ENCODE peak calls at places on chromosome 3, in seven cellular contexts. W is transverse colon, O is GM12892, C is uterus, M is sigmoid colon, I is heart left ventricle, A is breast epithelium. K is an unnamed sample.

GRCh38 chr3:65126527-65127440 is 439.0 kb upstream of the ADAMTS9 start:
- DNase-seq in W (no peak), M (no peak), O (no peak), C (no peak), A (no peak), I (no peak), K (no peak)

GRCh38 chr3:153614563-153614962 is 452.5 kb downstream of the RAP2B start:
- DNase-seq in C (no peak), O (no peak), W (no peak), M (no peak), A (no peak), I (no peak), K (no peak)

GRCh38 chr3:1037631-1038030 is 55.2 kb upstream of the CNTN6 start:
- DNase-seq in I (no peak), C (no peak), W (no peak), O (no peak), M (no peak), A (no peak), K (no peak)

GRCh38 chr3:146640955-146641867 is 36.1 kb upstream of the PLSCR5 start:
- DNase-seq in C (no peak), W (no peak), M (no peak), O (no peak), A (no peak), I (no peak), K (no peak)

GRCh38 chr3:86794336-86795065 is 196.4 kb downstream of the VGLL3 start:
- DNase-seq in A (no peak), M (no peak), O (no peak), I (no peak), C (no peak), W (no peak), K (no peak)

GRCh38 chr3:41898631-41899030 is 63.3 kb downstream of the ULK4 start:
- DNase-seq in M (no peak), C (no peak), O (no peak), A (no peak), I (no peak), W (no peak), K (no peak)

GRCh38 chr3:170037463-170038433 is at the start of gene GPR160:
- DNase-seq in I (peak), W (peak), C (peak), O (peak), A (peak), M (no peak), K (peak)

GRCh38 chr3:183819831-183820230 is 5.5 kb downstream of the MAP6D1 start:
- DNase-seq in W (no peak), C (no peak), I (no peak), O (no peak), A (no peak), M (no peak), K (no peak)

GRCh38 chr3:127419140-127419539 is 131.3 kb upstream of the PRR20G start:
- DNase-seq in C (no peak), M (no peak), A (no peak), O (no peak), I (peak), W (no peak), K (no peak)

GRCh38 chr3:168426196-168426595 is 330.5 kb upstream of the GOLIM4 start:
- DNase-seq in O (no peak), I (no peak), C (no peak), A (no peak), W (no peak), M (no peak), K (no peak)

GRCh38 chr3:190384241-190384863 is 3.6 kb upstream of the CLDN16 start:
- DNase-seq in W (peak), I (no peak), O (no peak), A (no peak), M (no peak), C (no peak), K (no peak)

GRCh38 chr3:25663324-25664065 is 1.2 kb downstream of the TOP2B start:
- DNase-seq in C (no peak), I (no peak), M (no peak), W (peak), O (no peak), A (no peak), K (no peak)

GRCh38 chr3:171806200-171807128 is 3.8 kb downstream of the PLD1 start:
- DNase-seq in M (no peak), W (no peak), A (no peak), O (no peak), I (no peak), C (no peak), K (no peak)

GRCh38 chr3:98567646-98568280 is 25.6 kb downstream of the CPOX start:
- DNase-seq in O (no peak), W (no peak), M (no peak), A (no peak), I (no peak), C (no peak), K (no peak)

GRCh38 chr3:58260261-58260731 is 22.7 kb downstream of the ABHD6 start:
- DNase-seq in A (no peak), C (no peak), O (no peak), M (no peak), W (no peak), I (no peak), K (no peak)

GRCh38 chr3:15766406-15766805 is 31.4 kb downstream of the ANKRD28 start:
- DNase-seq in O (no peak), A (no peak), W (no peak), M (no peak), I (no peak), C (no peak), K (no peak)

GRCh38 chr3:157592769-157593168 is 89.6 kb upstream of the VEPH1 start:
- DNase-seq in I (no peak), C (no peak), O (no peak), A (no peak), W (no peak), M (no peak), K (no peak)

GRCh38 chr3:71725279-71725991 is at the start of gene EIF4E3:
- DNase-seq in A (no peak), I (peak), O (peak), M (peak), W (peak), C (peak), K (peak)

GRCh38 chr3:46580675-46581074 is 14.6 kb upstream of the LRRC2 start:
- DNase-seq in O (no peak), W (no peak), C (no peak), M (no peak), A (no peak), I (no peak), K (no peak)

GRCh38 chr3:46585799-46586693 is 19.9 kb upstream of the LRRC2 start:
- DNase-seq in M (no peak), A (no peak), O (no peak), C (no peak), I (no peak), W (no peak), K (no peak)

GRCh38 chr3:46586738-46587246 is 20.7 kb upstream of the LRRC2 start:
- DNase-seq in I (no peak), M (no peak), C (no peak), O (no peak), A (no peak), W (no peak), K (no peak)

GRCh38 chr3:46579756-46580286 is 13.7 kb upstream of the LRRC2 start:
- DNase-seq in O (no peak), A (no peak), M (no peak), I (no peak), C (no peak), W (no peak), K (no peak)

GRCh38 chr3:46584598-46585467 is 18.7 kb upstream of the LRRC2 start:
- DNase-seq in I (no peak), A (no peak), O (no peak), C (no peak), M (no peak), W (no peak), K (no peak)
- TF ChIP-seq POLR2A in I (no peak), A (no peak), O (no peak), C (no peak), M (no peak), W (no peak), K (no peak)

GRCh38 chr3:194632983-194633348 is 253 bp downstream of the TMEM44 start:
- DNase-seq in I (no peak), W (peak), M (peak), A (no peak), C (peak), O (peak), K (no peak)

GRCh38 chr3:194637066-194637465 is 3.8 kb upstream of the TMEM44 start:
- DNase-seq in W (no peak), I (no peak), A (no peak), C (no peak), O (no peak), M (no peak), K (no peak)

GRCh38 chr3:194632211-194632982 is 822 bp downstream of the TMEM44 start:
- DNase-seq in W (peak), O (no peak), C (no peak), A (no peak), I (peak), M (peak), K (peak)

GRCh38 chr3:194631696-194632095 is 1.5 kb downstream of the TMEM44 start:
- DNase-seq in I (no peak), W (no peak), O (no peak), M (peak), A (no peak), C (no peak), K (no peak)

GRCh38 chr3:194633349-194634004 is at the start of gene TMEM44:
- DNase-seq in O (peak), I (peak), W (peak), M (peak), A (peak), C (peak), K (peak)
- TF ChIP-seq POLR2A in O (peak), I (peak), W (peak), M (no peak), A (no peak), C (no peak), K (peak)

GRCh38 chr3:9257092-9257491 is 7.6 kb upstream of the SRGAP3 start:
- DNase-seq in O (no peak), I (no peak), W (no peak), A (no peak), C (no peak), M (no peak), K (no peak)

GRCh38 chr3:9255976-9256375 is 6.5 kb upstream of the SRGAP3 start:
- DNase-seq in W (no peak), A (no peak), C (no peak), O (no peak), M (no peak), I (no peak), K (no peak)

GRCh38 chr3:9254764-9255163 is 5.3 kb upstream of the SRGAP3 start:
- DNase-seq in I (no peak), A (no peak), W (no peak), O (no peak), C (no peak), M (no peak), K (no peak)

GRCh38 chr3:9260305-9260704 is 10.9 kb upstream of the SRGAP3 start:
- DNase-seq in C (no peak), A (no peak), W (no peak), O (no peak), I (no peak), M (no peak), K (no peak)
- TF ChIP-seq POLR2A in C (no peak), A (no peak), W (no peak), O (no peak), I (no peak), M (no peak), K (no peak)

GRCh38 chr3:47282424-47283192 is at the start of the genes KIF9 and KLHL18:
- DNase-seq in O (peak), C (peak), M (peak), A (peak), W (peak), I (peak), K (peak)
- TF ChIP-seq POLR2A in O (peak), C (no peak), M (peak), A (no peak), W (peak), I (peak), K (peak)

DNA sequence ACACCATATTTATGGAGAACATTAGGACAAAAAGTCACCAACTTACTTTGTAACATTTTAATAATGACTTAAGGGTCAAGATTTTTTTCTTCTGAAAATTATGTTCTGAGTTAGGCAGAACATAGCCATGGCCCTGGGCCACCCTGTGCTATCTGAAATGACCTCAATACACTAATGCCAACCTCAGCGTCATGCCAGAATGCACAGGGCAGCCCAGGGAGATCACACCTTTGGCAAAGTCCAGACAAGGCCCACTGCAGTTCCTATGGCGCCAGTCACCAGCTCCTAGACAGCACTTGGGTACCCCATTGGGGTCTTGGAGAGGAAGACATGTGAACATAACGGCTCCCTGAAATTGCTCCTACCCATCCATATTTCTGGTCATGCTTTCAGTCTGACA is 33.1 kb downstream of the HCLS1 start:
- DNase-seq in C (no peak), I (no peak), M (no peak), W (no peak), A (no peak), O (no peak), K (no peak)
- TF ChIP-seq POLR2A in C (no peak), I (no peak), M (no peak), W (no peak), A (no peak), O (no peak), K (no peak)

GRCh38 chr3:185824467-185825378 is at the start of gene IGF2BP2:
- DNase-seq in M (peak), O (peak), I (peak), C (peak), A (no peak), W (peak), K (peak)

GRCh38 chr3:185824051-185824466 is 783 bp downstream of the IGF2BP2 start:
- DNase-seq in I (no peak), M (no peak), A (no peak), W (peak), O (peak), C (peak), K (peak)

GRCh38 chr3:185822957-185823279 is 1.9 kb downstream of the IGF2BP2 start:
- DNase-seq in O (no peak), M (no peak), W (no peak), A (no peak), I (no peak), C (no peak), K (no peak)

GRCh38 chr3:185822221-185822956 is 2.5 kb downstream of the IGF2BP2 start:
- DNase-seq in W (no peak), I (no peak), M (no peak), C (no peak), O (no peak), A (no peak), K (no peak)

DNA sequence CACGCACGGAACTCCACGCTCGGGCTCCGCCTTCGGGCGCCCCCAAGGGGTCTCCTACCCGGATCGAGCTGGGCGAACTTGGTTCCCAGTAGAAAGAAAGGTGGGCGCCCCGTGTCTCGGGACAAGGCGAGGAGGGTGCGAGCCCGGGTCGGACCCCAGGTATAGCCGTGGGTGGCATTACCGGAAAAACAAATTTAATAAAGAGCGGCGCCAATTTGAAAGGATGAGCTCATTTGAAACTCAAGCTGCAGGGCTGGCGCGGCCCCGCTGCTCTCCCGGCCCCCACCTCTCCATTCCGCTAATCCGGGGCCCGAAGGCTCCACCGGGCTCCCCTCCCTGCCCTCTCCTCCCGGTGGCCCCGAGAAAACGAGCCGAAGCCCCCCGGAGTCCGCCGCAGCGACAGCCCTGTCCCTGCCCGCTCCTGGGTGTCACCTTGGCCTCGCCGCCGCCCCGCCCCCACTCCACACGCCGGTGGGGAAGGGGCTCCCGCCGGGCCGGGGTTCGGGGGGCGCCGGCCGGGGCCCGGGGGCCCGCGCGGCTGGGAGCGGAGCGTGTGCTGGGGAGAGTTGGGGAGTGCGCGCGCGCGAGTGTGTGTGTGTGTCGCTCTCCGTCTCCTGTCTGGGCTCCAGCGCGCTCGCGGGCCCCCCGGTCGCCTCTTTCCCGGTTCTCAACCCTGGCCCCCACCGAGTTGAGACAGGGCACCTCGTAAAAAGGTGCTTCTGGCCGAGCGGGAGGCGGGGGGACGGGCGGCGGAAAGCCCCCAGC is 1.4 kb downstream of the IGF2BP2 start:
- DNase-seq in A (no peak), O (peak), W (peak), M (peak), I (peak), C (peak), K (peak)
- TF ChIP-seq POLR2A in A (no peak), O (no peak), W (no peak), M (no peak), I (no peak), C (no peak), K (no peak)

K was measured in Peyer's patch.